ENCODE peak calls at places on chromosomes 6 and 20, in five cellular contexts. T is H4; X is cardiac fibroblast; W is HTR-8/SVneo; Y is CD8-positive, alpha-beta memory T cell. P is an unnamed sample.

GRCh38 chr6:54419885-54420284 is 111.6 kb downstream of the TINAG start:
- DNase-seq in X (peak), Y (no peak), T (peak), W (peak), P (no peak)

GRCh38 chr6:138576303-138576702 is 77.0 kb upstream of the NHSL1 start:
- DNase-seq in W (no peak), T (no peak), Y (no peak), X (no peak), P (no peak)

GRCh38 chr20:54875307-54875706 is 399.9 kb downstream of the DOK5 start:
- DNase-seq in W (no peak), Y (no peak), T (no peak), X (no peak), P (no peak)

GRCh38 chr20:59165794-59166709 is 2.4 kb downstream of the ZNF831 start:
- DNase-seq in W (no peak), Y (peak), X (no peak), T (no peak), P (no peak)

GRCh38 chr6:113847435-113847834 is 9.7 kb upstream of the MARCKS start:
- DNase-seq in X (no peak), T (no peak), Y (no peak), W (no peak), P (no peak)

GRCh38 chr6:130810307-130811030 is 16.7 kb upstream of the SMLR1 start:
- DNase-seq in X (peak), T (no peak), Y (no peak), W (no peak), P (no peak)

GRCh38 chr6:139597781-139598368 is 223.4 kb upstream of the CITED2 start:
- DNase-seq in T (peak), Y (no peak), X (peak), W (no peak), P (peak)

GRCh38 chr6:18207949-18208348 is 52.7 kb downstream of the KDM1B start:
- DNase-seq in T (no peak), W (no peak), X (no peak), Y (no peak), P (no peak)

GRCh38 chr6:18978330-18979128 is 591.4 kb downstream of the RNF144B start:
- DNase-seq in X (peak), W (no peak), T (no peak), Y (no peak), P (no peak)

GRCh38 chr6:6684365-6684833 is 95.9 kb downstream of the LY86 start:
- DNase-seq in T (no peak), Y (peak), X (no peak), W (no peak), P (no peak)

GRCh38 chr6:53192590-53193232 is 44.1 kb upstream of the GCM1 start:
- DNase-seq in T (no peak), X (peak), W (no peak), Y (no peak), P (no peak)

GRCh38 chr20:63071541-63072181 is 64.9 kb upstream of the BHLHE23 start:
- DNase-seq in T (no peak), Y (no peak), W (peak), X (no peak), P (no peak)

GRCh38 chr6:24428615-24429014 is 25.9 kb downstream of the MRS2 start:
- DNase-seq in X (peak), T (peak), Y (no peak), W (peak), P (no peak)

GRCh38 chr20:10609276-10609675 is 64.5 kb downstream of the JAG1 start:
- DNase-seq in T (no peak), X (peak), Y (no peak), W (no peak), P (no peak)

GRCh38 chr6:119791746-119792145 is 442.2 kb upstream of the MAN1A1 start:
- DNase-seq in X (no peak), Y (no peak), W (no peak), T (no peak), P (no peak)

GRCh38 chr20:31822421-31823330 is 3.5 kb downstream of the MYLK2 start:
- DNase-seq in W (peak), T (peak), Y (peak), X (peak), P (no peak)

GRCh38 chr20:50478162-50479036 is 31.8 kb upstream of the PTPN1 start:
- DNase-seq in X (peak), W (peak), T (peak), Y (peak), P (no peak)

GRCh38 chr6:69980624-69981023 is 114.3 kb downstream of the COL19A1 start:
- DNase-seq in T (no peak), W (no peak), X (no peak), Y (no peak), P (no peak)